ENCODE peak calls at places on chromosomes 11 and 22, in eight cellular contexts. Z, N, M, Y, L, O, V and P are unnamed samples. For H3K4me1, the result is how much of the 10 kb centered on the place peaks cover.

GRCh38 chr22:20430641-20431519 is 6.7 kb downstream of the SCARF2 start:
- DNase-seq in Z (peak), N (peak), M (no peak), Y (peak), L (peak), O (peak), V (no peak), P (peak)

GRCh38 chr22:28930357-28931007 is 47.1 kb downstream of the ZNRF3 start:
- DNase-seq in Z (no peak), N (no peak), M (no peak), Y (no peak), L (no peak), O (no peak), V (no peak), P (no peak)

GRCh38 chr22:20418211-20418788 is 19.3 kb downstream of the SCARF2 start:
- DNase-seq in Z (peak), N (peak), M (peak), Y (peak), L (peak), O (peak), V (peak), P (peak)

GRCh38 chr11:82864268-82864667 is 36.0 kb downstream of the PRCP start:
- DNase-seq in Z (peak), N (no peak), M (peak), Y (peak), L (no peak), O (peak), V (peak), P (no peak)

GRCh38 chr22:30427871-30428270 is 2.3 kb downstream of the MTFP1 start:
- DNase-seq in Z (no peak), N (no peak), M (no peak), Y (no peak), L (no peak), O (no peak), V (no peak), P (no peak)

GRCh38 chr11:35045219-35045819 is 93.7 kb upstream of the CD44 start:
- DNase-seq in Z (peak), N (no peak), M (no peak), Y (no peak), L (peak), O (no peak), V (no peak), P (no peak)

GRCh38 chr11:11311169-11311568 is 41.9 kb downstream of the CSNK2A3 start:
- DNase-seq in Z (no peak), N (no peak), M (no peak), Y (no peak), L (no peak), O (no peak), V (no peak), P (no peak)

GRCh38 chr22:21984793-21985192 is 2.2 kb upstream of the TOP3B start:
- DNase-seq in Z (peak), N (no peak), M (no peak), Y (no peak), L (no peak), O (peak), V (no peak), P (no peak)

GRCh38 chr11:112178428-112178827 is 3.1 kb downstream of the BCO2 start:
- DNase-seq in Z (no peak), N (no peak), M (no peak), Y (no peak), L (no peak), O (no peak), V (no peak), P (no peak)

GRCh38 chr22:42897960-42898359 is 40.9 kb upstream of the ARFGAP3 start:
- DNase-seq in Z (no peak), N (no peak), M (no peak), Y (no peak), L (no peak), O (no peak), V (no peak), P (no peak)

GRCh38 chr22:17637490-17638181 is 921 bp upstream of the BCL2L13 start:
- DNase-seq in Z (peak), N (no peak), M (no peak), Y (no peak), L (no peak), O (no peak), V (no peak), P (no peak)

GRCh38 chr11:70592641-70593165 is 194.4 kb downstream of the CTTN start:
- DNase-seq in Z (no peak), N (no peak), M (no peak), Y (no peak), L (no peak), O (no peak), V (no peak), P (no peak)

GRCh38 chr11:70593446-70593983 is 195.2 kb downstream of the CTTN start:
- DNase-seq in Z (no peak), N (no peak), M (no peak), Y (no peak), L (no peak), O (no peak), V (no peak), P (no peak)

GRCh38 chr11:70595016-70595415 is 196.7 kb downstream of the CTTN start:
- DNase-seq in Z (no peak), N (no peak), M (no peak), Y (no peak), L (no peak), O (no peak), V (no peak), P (peak)

GRCh38 chr11:70595452-70595851 is 197.1 kb downstream of the CTTN start:
- DNase-seq in Z (no peak), N (no peak), M (no peak), Y (no peak), L (no peak), O (no peak), V (no peak), P (peak)

DNA sequence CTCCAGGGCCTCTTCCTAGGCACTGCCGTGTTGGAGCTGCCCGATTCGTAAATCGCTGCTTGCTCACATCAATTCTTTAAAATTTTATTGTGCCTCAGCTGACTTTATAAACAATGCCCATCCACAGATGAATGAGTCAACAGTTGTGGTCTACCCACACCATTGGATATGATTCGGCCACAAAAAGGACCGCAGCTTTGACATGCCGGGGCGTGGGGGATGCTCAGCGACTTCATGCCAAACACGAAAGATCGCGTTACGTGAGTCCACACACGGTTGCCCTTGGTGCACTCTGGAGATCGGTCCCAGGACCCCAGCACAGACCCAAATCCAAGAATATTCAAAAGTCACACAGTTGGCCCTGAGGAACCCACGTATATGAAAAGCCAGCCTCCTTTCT is 195.7 kb downstream of the CTTN start:
- DNase-seq in Z (no peak), N (no peak), M (no peak), Y (no peak), L (no peak), O (no peak), V (no peak), P (no peak)
- H3K27ac ChIP-seq in Z (no peak), N (no peak), M (no peak), Y (no peak), L (no peak), O (no peak), V (no peak), P (no peak)

DNA sequence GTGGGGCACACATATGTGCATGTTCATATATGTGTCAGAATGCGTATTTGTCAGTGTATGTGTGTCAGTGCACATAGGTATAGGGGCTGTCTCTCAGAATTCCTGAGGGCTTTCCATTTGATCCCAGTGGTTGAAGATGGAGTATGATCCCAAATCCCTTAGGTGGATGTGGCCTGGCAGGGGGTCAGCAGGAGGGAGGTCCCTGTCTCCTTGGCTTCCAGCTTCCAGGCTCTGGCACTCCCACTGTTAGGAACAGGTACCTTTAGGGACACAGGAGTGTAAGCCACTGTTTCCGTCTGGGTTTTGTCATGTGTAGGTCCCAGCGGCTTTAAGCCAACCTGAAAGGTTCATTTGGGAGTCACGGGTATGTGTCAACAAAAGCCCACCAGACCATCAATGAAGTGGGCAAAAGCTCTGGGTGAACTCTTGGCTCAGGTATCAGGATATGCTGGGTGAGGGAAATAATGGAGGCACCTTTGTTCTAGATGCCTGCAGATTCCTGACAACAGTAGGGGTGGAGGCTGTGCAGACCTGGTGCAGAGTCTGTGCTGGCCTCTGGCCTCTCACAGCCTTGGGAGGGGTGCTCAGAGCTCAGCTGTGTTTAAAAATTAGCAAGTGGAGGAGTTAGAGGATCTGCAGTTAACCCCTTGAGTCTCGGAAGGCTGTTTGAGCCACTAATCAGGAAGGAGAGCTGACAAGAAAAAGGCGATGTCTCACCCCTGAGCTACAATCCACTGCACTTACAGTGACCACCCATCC is 9.0 kb downstream of the KCNQ1OT1 start:
- DNase-seq in Z (no peak), N (no peak), M (peak), Y (no peak), L (no peak), O (peak), V (no peak), P (no peak)
- H3K4me1 ChIP-seq in Z (half or more), N (under half), M (under half), Y (under half), L (under half), O (under half), V (under half), P (under half)

DNA sequence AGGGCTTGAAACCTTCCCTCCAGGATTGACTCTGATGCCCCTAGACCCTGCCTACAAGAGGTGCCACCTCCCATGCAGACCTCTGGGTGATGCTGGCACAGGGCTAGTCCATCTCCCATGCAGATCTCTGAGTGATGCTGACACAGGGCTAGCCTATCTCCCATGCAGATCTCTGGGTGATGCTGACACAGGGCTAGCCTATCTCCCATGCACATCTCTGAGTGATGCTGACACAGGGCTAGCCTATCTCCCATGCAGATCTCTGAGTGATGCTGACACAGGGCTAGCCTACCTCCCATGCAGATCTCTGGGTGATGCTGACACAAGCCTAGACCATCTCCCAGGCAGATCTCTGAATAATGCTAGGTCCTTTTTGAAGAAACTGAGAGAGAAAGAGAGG is 321.7 kb downstream of the NTM start:
- DNase-seq in Z (no peak), N (no peak), M (no peak), Y (no peak), L (no peak), O (no peak), V (no peak), P (no peak)
- H3K27ac ChIP-seq in Z (no peak), N (no peak), M (no peak), Y (no peak), L (no peak), O (no peak), V (no peak), P (no peak)

DNA sequence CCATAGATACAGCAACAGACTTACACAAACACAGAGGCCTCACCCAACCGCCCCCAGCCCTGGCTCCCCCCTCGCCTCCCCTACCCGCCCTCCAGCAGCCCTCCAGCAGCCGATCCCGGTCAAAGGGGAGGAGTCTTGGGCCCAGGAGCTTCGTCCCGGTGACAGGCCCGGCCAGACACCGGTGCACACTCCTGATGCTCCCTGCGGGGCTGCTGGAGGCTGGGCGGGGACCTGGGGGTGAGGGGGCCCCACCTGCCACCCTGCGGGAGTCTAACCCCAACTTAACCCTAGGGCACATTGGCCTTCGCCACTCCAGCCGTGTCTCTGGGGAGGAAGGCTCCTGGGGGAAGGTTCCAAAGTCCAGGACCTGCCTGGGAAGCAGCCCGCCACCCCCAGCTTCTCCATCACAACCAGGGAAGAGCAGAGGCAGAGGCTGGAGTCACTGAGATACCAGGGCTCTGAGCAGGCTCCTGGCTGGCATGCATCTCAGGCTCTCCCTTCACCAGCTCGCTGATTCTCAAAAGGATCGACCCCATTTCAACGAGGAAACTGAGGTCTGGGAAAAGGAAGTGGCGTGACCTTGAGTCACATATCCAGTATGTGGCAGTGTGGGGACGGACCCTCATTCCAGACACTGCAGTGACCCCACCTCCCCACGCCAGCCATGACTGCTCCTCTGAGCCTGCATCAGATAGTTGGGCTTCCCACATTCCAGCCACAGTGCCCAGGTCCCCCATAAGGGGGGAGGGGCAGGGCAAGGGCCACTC is 14.4 kb downstream of the BCL9L start:
- DNase-seq in Z (peak), N (peak), M (peak), Y (no peak), L (no peak), O (peak), V (no peak), P (peak)
- H3K4me1 ChIP-seq in Z (half or more), N (half or more), M (half or more), Y (half or more), L (half or more), O (under half), V (half or more), P (half or more)

DNA sequence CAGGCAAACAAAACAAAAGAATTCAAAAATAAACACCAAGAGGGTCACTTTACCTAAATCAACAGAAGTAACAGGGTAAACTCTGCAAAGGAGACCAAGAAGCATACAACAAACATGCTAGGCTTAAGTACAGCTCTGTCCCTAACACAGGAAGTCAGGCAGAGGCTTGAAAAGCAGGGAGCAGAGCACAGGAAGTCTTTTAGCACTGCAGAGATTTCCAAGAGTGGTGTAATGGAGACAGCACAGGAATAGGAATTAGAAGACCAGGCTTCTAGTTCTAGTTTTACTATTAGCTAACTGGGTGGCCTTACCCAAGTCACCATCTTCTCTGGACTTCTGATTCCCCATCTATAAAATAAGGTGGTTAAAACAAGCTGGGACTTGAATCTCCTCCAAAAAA is 1.9 kb downstream of the RBFOX2 start:
- DNase-seq in Z (peak), N (no peak), M (no peak), Y (no peak), L (no peak), O (no peak), V (no peak), P (no peak)
- H3K27ac ChIP-seq in Z (peak), N (peak), M (peak), Y (peak), L (no peak), O (no peak), V (peak), P (peak)

GRCh38 chr22:35914357-35914664 is 114.3 kb downstream of the RBFOX2 start:
- DNase-seq in Z (no peak), N (no peak), M (no peak), Y (no peak), L (no peak), O (no peak), V (no peak), P (no peak)

GRCh38 chr22:35914665-35915476 is 113.8 kb downstream of the RBFOX2 start:
- DNase-seq in Z (peak), N (peak), M (peak), Y (no peak), L (no peak), O (peak), V (peak), P (no peak)

GRCh38 chr22:35917651-35918050 is 111.0 kb downstream of the RBFOX2 start:
- DNase-seq in Z (no peak), N (no peak), M (no peak), Y (no peak), L (no peak), O (no peak), V (no peak), P (no peak)

GRCh38 chr22:35913925-35914324 is 114.7 kb downstream of the RBFOX2 start:
- DNase-seq in Z (no peak), N (no peak), M (no peak), Y (no peak), L (no peak), O (no peak), V (no peak), P (no peak)

DNA sequence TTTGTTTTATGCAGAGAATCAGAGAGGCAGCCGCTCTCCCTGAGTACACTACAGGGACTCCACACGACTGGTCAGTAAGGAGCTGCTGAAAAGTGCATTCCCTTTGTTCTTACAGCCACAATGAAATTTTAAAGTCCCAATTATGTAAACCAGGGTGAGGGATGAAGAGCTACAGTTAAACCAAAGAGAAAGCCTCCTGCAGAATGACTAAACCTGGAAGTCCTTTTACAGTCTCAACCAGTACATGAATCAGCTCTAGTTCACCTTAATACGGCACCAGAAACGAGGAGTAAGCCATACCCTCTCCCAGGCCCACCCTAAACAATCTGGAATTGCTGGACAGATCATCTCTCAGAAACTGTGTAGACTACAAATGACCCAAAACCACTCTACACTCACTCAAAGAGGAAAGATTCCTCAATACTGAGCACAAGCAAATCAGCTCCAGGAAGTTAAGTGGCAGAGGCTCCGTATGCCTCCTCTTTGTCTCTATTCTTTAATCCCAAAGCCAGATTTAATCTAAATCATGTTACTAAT is 113.1 kb downstream of the RBFOX2 start:
- DNase-seq in Z (no peak), N (no peak), M (no peak), Y (no peak), L (no peak), O (no peak), V (no peak), P (no peak)
- H3K4me1 ChIP-seq in Z (under half), N (half or more), M (half or more), Y (under half), L (under half), O (under half), V (under half), P (under half)